ENCODE peak calls at places on chromosomes 4 and X, in nine cellular contexts. One of them, this sample, is unnamed.
A peak's percentile ranks its signal among the peaks of the same experiment; 100 is the strongest.

GRCh38 chr4:185142911-185143595 is at the start of gene SLC25A4:
- DNase-seq in fibroblast of lung: peak; percentile 65
- DNase-seq in uterus: peak; percentile 74
- DNase-seq in NB4: peak; percentile 83
- DNase-seq in tibial nerve: peak; percentile 74
- DNase-seq in iPS DF 6.9: peak; percentile 54
- DNase-seq in left ventricle myocardium inferior: peak; percentile 91
- DNase-seq in transverse colon: peak; percentile 89
- DNase-seq in GM12865: peak; percentile 93
- DNase-seq in this sample: peak; percentile 7

GRCh38 chr4:3469386-3470243 is 6.5 kb downstream of the DOK7 start:
- DNase-seq in fibroblast of lung: no peak
- DNase-seq in uterus: no peak
- DNase-seq in NB4: no peak
- DNase-seq in tibial nerve: no peak
- DNase-seq in iPS DF 6.9: no peak
- DNase-seq in left ventricle myocardium inferior: peak; percentile 70
- DNase-seq in transverse colon: no peak
- DNase-seq in GM12865: no peak
- DNase-seq in this sample: no peak

GRCh38 chr4:54296548-54297203 is 67.6 kb downstream of the PDGFRA start:
- DNase-seq in fibroblast of lung: no peak
- DNase-seq in uterus: no peak
- DNase-seq in NB4: no peak
- DNase-seq in tibial nerve: no peak
- DNase-seq in iPS DF 6.9: no peak
- DNase-seq in left ventricle myocardium inferior: no peak
- DNase-seq in transverse colon: no peak
- DNase-seq in GM12865: no peak
- DNase-seq in this sample: no peak

GRCh38 chr4:85703098-85703497 is 228.1 kb downstream of the ARHGAP24 start:
- DNase-seq in fibroblast of lung: no peak
- DNase-seq in uterus: no peak
- DNase-seq in NB4: no peak
- DNase-seq in tibial nerve: no peak
- DNase-seq in iPS DF 6.9: no peak
- DNase-seq in left ventricle myocardium inferior: no peak
- DNase-seq in transverse colon: no peak
- DNase-seq in GM12865: no peak
- DNase-seq in this sample: no peak

GRCh38 chrX:130330706-130331105 is 9.0 kb upstream of the SLC25A14 start:
- DNase-seq in fibroblast of lung: peak; percentile 47
- DNase-seq in uterus: no peak
- DNase-seq in NB4: peak; percentile 63
- DNase-seq in tibial nerve: no peak
- DNase-seq in iPS DF 6.9: no peak
- DNase-seq in left ventricle myocardium inferior: peak; percentile 14
- DNase-seq in transverse colon: peak; percentile 47
- DNase-seq in GM12865: peak; percentile 75
- DNase-seq in this sample: peak; percentile 8

GRCh38 chr4:125726121-125726520 is 411.4 kb downstream of the FAT4 start:
- DNase-seq in fibroblast of lung: no peak
- DNase-seq in uterus: no peak
- DNase-seq in NB4: no peak
- DNase-seq in tibial nerve: no peak
- DNase-seq in iPS DF 6.9: no peak
- DNase-seq in left ventricle myocardium inferior: no peak
- DNase-seq in transverse colon: no peak
- DNase-seq in GM12865: no peak
- DNase-seq in this sample: no peak

GRCh38 chrX:17413228-17413627 is 38.2 kb downstream of the NHS start:
- DNase-seq in fibroblast of lung: peak; percentile 94
- DNase-seq in uterus: no peak
- DNase-seq in NB4: no peak
- DNase-seq in tibial nerve: no peak
- DNase-seq in iPS DF 6.9: no peak
- DNase-seq in left ventricle myocardium inferior: no peak
- DNase-seq in transverse colon: no peak
- DNase-seq in GM12865: no peak
- DNase-seq in this sample: peak; percentile 68

GRCh38 chrX:46754450-46755075 is 4.4 kb downstream of the SLC9A7 start:
- DNase-seq in fibroblast of lung: no peak
- DNase-seq in uterus: no peak
- DNase-seq in NB4: no peak
- DNase-seq in tibial nerve: no peak
- DNase-seq in iPS DF 6.9: no peak
- DNase-seq in left ventricle myocardium inferior: no peak
- DNase-seq in transverse colon: no peak
- DNase-seq in GM12865: peak; percentile 56
- DNase-seq in this sample: no peak

GRCh38 chr4:69321153-69321729 is 41.0 kb downstream of the UGT2B28 start:
- DNase-seq in fibroblast of lung: no peak
- DNase-seq in uterus: no peak
- DNase-seq in NB4: no peak
- DNase-seq in tibial nerve: no peak
- DNase-seq in iPS DF 6.9: no peak
- DNase-seq in left ventricle myocardium inferior: no peak
- DNase-seq in transverse colon: no peak
- DNase-seq in GM12865: no peak
- DNase-seq in this sample: no peak

GRCh38 chrX:112761239-112762207 is 79.1 kb downstream of the AMOT start:
- DNase-seq in fibroblast of lung: no peak
- DNase-seq in uterus: no peak
- DNase-seq in NB4: peak; percentile 0
- DNase-seq in tibial nerve: no peak
- DNase-seq in iPS DF 6.9: no peak
- DNase-seq in left ventricle myocardium inferior: no peak
- DNase-seq in transverse colon: no peak
- DNase-seq in GM12865: peak; percentile 47
- DNase-seq in this sample: no peak

GRCh38 chrX:68684291-68684918 is 36.9 kb downstream of the STARD8 start:
- DNase-seq in fibroblast of lung: no peak
- DNase-seq in uterus: peak; percentile 51
- DNase-seq in NB4: peak; percentile 91
- DNase-seq in tibial nerve: peak; percentile 15
- DNase-seq in iPS DF 6.9: no peak
- DNase-seq in left ventricle myocardium inferior: peak; percentile 71
- DNase-seq in transverse colon: peak; percentile 18
- DNase-seq in GM12865: no peak
- DNase-seq in this sample: no peak

GRCh38 chr4:144954224-144954623 is 143.8 kb downstream of the ANAPC10 start:
- DNase-seq in fibroblast of lung: no peak
- DNase-seq in uterus: no peak
- DNase-seq in NB4: no peak
- DNase-seq in tibial nerve: no peak
- DNase-seq in iPS DF 6.9: no peak
- DNase-seq in left ventricle myocardium inferior: no peak
- DNase-seq in transverse colon: no peak
- DNase-seq in GM12865: no peak
- DNase-seq in this sample: no peak

GRCh38 chrX:120014354-120015129 is 62.9 kb downstream of the RHOXF2B start:
- DNase-seq in fibroblast of lung: no peak
- DNase-seq in uterus: no peak
- DNase-seq in NB4: no peak
- DNase-seq in tibial nerve: no peak
- DNase-seq in iPS DF 6.9: no peak
- DNase-seq in left ventricle myocardium inferior: no peak
- DNase-seq in transverse colon: no peak
- DNase-seq in GM12865: no peak
- DNase-seq in this sample: no peak
- H3K4me3 ChIP-seq in fibroblast of lung: no peak overlapping the region
- H3K4me3 ChIP-seq in uterus: no peak overlapping the region
- H3K4me3 ChIP-seq in NB4: no peak overlapping the region
- H3K4me3 ChIP-seq in tibial nerve: peak overlapping the region; percentile 44
- H3K4me3 ChIP-seq in iPS DF 6.9: peak overlapping the region; percentile 25
- H3K4me3 ChIP-seq in left ventricle myocardium inferior: peak overlapping the region; percentile 52
- H3K4me3 ChIP-seq in transverse colon: no peak overlapping the region
- H3K4me3 ChIP-seq in GM12865: no peak overlapping the region
- H3K4me3 ChIP-seq in this sample: no peak overlapping the region

DNA sequence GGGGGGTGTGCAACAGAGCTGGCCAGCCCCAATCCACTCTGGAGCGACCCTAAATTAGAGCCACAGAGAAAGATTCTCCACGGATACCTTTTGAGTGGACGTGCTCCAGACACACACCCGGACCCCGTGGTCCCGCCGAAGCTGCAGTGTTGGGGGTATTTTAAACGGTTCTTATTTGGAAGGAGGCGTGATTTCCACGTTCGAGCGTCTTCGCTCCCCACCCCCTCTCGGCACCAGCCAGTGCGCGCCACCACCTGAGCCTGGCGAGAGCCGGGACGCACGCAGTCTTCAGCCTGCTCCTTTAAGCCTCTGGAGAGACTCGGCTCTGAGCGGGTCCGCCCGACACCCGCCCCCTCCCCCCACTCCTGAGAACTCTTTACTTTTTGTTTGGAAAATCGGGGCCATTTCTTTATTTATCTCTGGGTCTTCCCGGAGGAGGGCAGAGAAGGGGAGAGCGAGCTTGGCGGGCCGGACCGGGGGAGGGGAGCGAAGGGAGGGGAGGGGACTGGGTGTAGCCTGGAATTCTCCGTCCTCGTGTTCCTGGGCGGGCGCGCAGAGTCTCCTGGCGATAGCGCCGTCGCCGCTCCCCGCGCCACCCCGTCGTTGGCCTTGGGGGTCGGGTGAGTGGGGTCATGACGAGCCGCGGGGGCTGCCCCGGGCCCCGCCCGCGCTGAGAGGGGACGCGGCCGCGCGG is 660 bp upstream of the PTCHD1 start:
- DNase-seq in fibroblast of lung: no peak
- DNase-seq in uterus: peak; percentile 23
- DNase-seq in NB4: no peak
- DNase-seq in tibial nerve: no peak
- DNase-seq in iPS DF 6.9: no peak
- DNase-seq in left ventricle myocardium inferior: no peak
- DNase-seq in transverse colon: peak; percentile 17
- DNase-seq in GM12865: no peak
- DNase-seq in this sample: no peak
- H3K4me3 ChIP-seq in fibroblast of lung: peak overlapping the region; percentile 23
- H3K4me3 ChIP-seq in uterus: peak overlapping the region; percentile 29
- H3K4me3 ChIP-seq in NB4: no peak overlapping the region
- H3K4me3 ChIP-seq in tibial nerve: peak overlapping the region; percentile 43
- H3K4me3 ChIP-seq in iPS DF 6.9: peak overlapping the region; percentile 65
- H3K4me3 ChIP-seq in left ventricle myocardium inferior: peak overlapping the region; percentile 53
- H3K4me3 ChIP-seq in transverse colon: no peak overlapping the region
- H3K4me3 ChIP-seq in GM12865: no peak overlapping the region
- H3K4me3 ChIP-seq in this sample: no peak overlapping the region

DNA sequence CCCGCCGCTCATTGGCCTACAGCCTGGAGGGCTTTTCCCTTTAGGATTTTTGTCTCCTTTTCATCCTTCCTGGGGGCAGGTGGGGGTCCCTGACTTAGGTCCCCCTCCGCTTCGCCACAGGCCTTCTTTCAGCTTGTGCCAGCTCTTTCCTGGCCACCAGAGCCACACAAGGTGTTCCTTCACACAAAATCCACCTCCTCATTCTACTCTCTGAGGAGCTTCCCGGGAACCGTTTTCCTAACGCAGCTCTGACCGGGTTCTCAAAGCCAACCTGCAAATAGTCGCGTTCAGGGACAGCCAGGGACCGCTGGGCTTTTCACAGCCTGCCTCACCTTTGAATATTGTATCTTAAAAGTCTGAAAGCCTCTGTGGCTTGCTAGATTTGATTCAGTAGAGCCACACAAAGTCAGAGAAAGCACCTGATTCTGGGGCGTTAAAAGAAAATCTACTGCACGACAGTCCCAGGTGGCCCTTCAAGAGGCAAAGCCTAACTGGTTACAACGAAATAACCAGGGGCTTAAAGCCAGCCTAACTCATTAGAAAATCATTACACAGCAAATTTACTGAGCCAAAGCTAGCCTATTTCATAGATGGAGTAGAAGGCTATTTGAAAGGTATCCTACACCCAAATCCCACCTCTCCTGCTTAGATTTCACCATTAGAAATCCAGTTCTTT is 752 bp upstream of the GPC3 start:
- DNase-seq in fibroblast of lung: no peak
- DNase-seq in uterus: no peak
- DNase-seq in NB4: no peak
- DNase-seq in tibial nerve: no peak
- DNase-seq in iPS DF 6.9: no peak
- DNase-seq in left ventricle myocardium inferior: no peak
- DNase-seq in transverse colon: no peak
- DNase-seq in GM12865: no peak
- DNase-seq in this sample: no peak
- H3K4me3 ChIP-seq in fibroblast of lung: no peak overlapping the region
- H3K4me3 ChIP-seq in uterus: peak overlapping the region; percentile 36
- H3K4me3 ChIP-seq in NB4: no peak overlapping the region
- H3K4me3 ChIP-seq in tibial nerve: peak overlapping the region; percentile 61
- H3K4me3 ChIP-seq in iPS DF 6.9: peak overlapping the region; percentile 46
- H3K4me3 ChIP-seq in left ventricle myocardium inferior: peak overlapping the region; percentile 55
- H3K4me3 ChIP-seq in transverse colon: no peak overlapping the region
- H3K4me3 ChIP-seq in GM12865: no peak overlapping the region
- H3K4me3 ChIP-seq in this sample: no peak overlapping the region

GRCh38 chrX:38052096-38052495 is 45.7 kb downstream of the SYTL5 start:
- DNase-seq in fibroblast of lung: peak; percentile 97
- DNase-seq in uterus: no peak
- DNase-seq in NB4: peak; percentile 73
- DNase-seq in tibial nerve: no peak
- DNase-seq in iPS DF 6.9: no peak
- DNase-seq in left ventricle myocardium inferior: no peak
- DNase-seq in transverse colon: no peak
- DNase-seq in GM12865: no peak
- DNase-seq in this sample: peak; percentile 52
- H3K4me3 ChIP-seq in fibroblast of lung: no peak overlapping the region
- H3K4me3 ChIP-seq in uterus: no peak overlapping the region
- H3K4me3 ChIP-seq in NB4: no peak overlapping the region
- H3K4me3 ChIP-seq in tibial nerve: no peak overlapping the region
- H3K4me3 ChIP-seq in iPS DF 6.9: no peak overlapping the region
- H3K4me3 ChIP-seq in left ventricle myocardium inferior: no peak overlapping the region
- H3K4me3 ChIP-seq in transverse colon: no peak overlapping the region
- H3K4me3 ChIP-seq in GM12865: no peak overlapping the region
- H3K4me3 ChIP-seq in this sample: no peak overlapping the region

GRCh38 chrX:96683997-96684338 is 674 bp upstream of the DIAPH2 start:
- DNase-seq in fibroblast of lung: no peak
- DNase-seq in uterus: no peak
- DNase-seq in NB4: peak; percentile 80
- DNase-seq in tibial nerve: no peak
- DNase-seq in iPS DF 6.9: no peak
- DNase-seq in left ventricle myocardium inferior: no peak
- DNase-seq in transverse colon: no peak
- DNase-seq in GM12865: peak; percentile 34
- DNase-seq in this sample: no peak

GRCh38 chrX:96688789-96689188 is 4.1 kb downstream of the DIAPH2 start:
- DNase-seq in fibroblast of lung: no peak
- DNase-seq in uterus: no peak
- DNase-seq in NB4: no peak
- DNase-seq in tibial nerve: no peak
- DNase-seq in iPS DF 6.9: no peak
- DNase-seq in left ventricle myocardium inferior: no peak
- DNase-seq in transverse colon: no peak
- DNase-seq in GM12865: no peak
- DNase-seq in this sample: no peak

GRCh38 chrX:96685205-96686099 is 810 bp downstream of the DIAPH2 start:
- DNase-seq in fibroblast of lung: peak; percentile 53
- DNase-seq in uterus: peak; percentile 40
- DNase-seq in NB4: peak; percentile 90
- DNase-seq in tibial nerve: no peak
- DNase-seq in iPS DF 6.9: no peak
- DNase-seq in left ventricle myocardium inferior: peak; percentile 21
- DNase-seq in transverse colon: peak; percentile 45
- DNase-seq in GM12865: peak; percentile 58
- DNase-seq in this sample: no peak

GRCh38 chrX:96682516-96682915 is 2.1 kb upstream of the DIAPH2 start:
- DNase-seq in fibroblast of lung: no peak
- DNase-seq in uterus: no peak
- DNase-seq in NB4: no peak
- DNase-seq in tibial nerve: no peak
- DNase-seq in iPS DF 6.9: no peak
- DNase-seq in left ventricle myocardium inferior: no peak
- DNase-seq in transverse colon: no peak
- DNase-seq in GM12865: no peak
- DNase-seq in this sample: no peak

GRCh38 chrX:96684339-96685204 is at the start of gene DIAPH2:
- DNase-seq in fibroblast of lung: peak; percentile 80
- DNase-seq in uterus: peak; percentile 66
- DNase-seq in NB4: peak; percentile 89
- DNase-seq in tibial nerve: peak; percentile 47
- DNase-seq in iPS DF 6.9: peak; percentile 25
- DNase-seq in left ventricle myocardium inferior: peak; percentile 71
- DNase-seq in transverse colon: peak; percentile 87
- DNase-seq in GM12865: peak; percentile 89
- DNase-seq in this sample: peak; percentile 31
- H3K4me3 ChIP-seq in fibroblast of lung: peak within 1 kb of the TSS; percentile 81
- H3K4me3 ChIP-seq in uterus: peak within 1 kb of the TSS; percentile 58
- H3K4me3 ChIP-seq in NB4: peak within 1 kb of the TSS; percentile 84
- H3K4me3 ChIP-seq in tibial nerve: peak within 1 kb of the TSS; percentile 80
- H3K4me3 ChIP-seq in iPS DF 6.9: peak within 1 kb of the TSS; percentile 73
- H3K4me3 ChIP-seq in left ventricle myocardium inferior: peak within 1 kb of the TSS; percentile 82
- H3K4me3 ChIP-seq in transverse colon: peak within 1 kb of the TSS; percentile 66
- H3K4me3 ChIP-seq in GM12865: peak within 1 kb of the TSS; percentile 77
- H3K4me3 ChIP-seq in this sample: peak within 1 kb of the TSS; percentile 72

This sample was measured in AG09309.